ENCODE peak calls at places on chromosomes 11 and 22, in nine cellular contexts. One of them, this sample, is unnamed.

GRCh38 chr11:103842795-103843194 is 193.6 kb upstream of the DDI1 start:
- DNase-seq in GM23338: no peak
- DNase-seq in bronchial epithelial cell: no peak
- DNase-seq in HCT116: no peak
- DNase-seq in kidney: no peak
- DNase-seq in foreskin fibroblast: peak
- DNase-seq in upper lobe of right lung: no peak
- DNase-seq in lower leg skin: no peak
- DNase-seq in AG09309: peak
- DNase-seq in this sample: peak

GRCh38 chr11:2677127-2677526 is 22.7 kb downstream of the KCNQ1OT1 start:
- DNase-seq in foreskin fibroblast: no peak
- DNase-seq in AG09309: no peak
- DNase-seq in HCT116: no peak
- DNase-seq in upper lobe of right lung: no peak
- DNase-seq in lower leg skin: no peak
- DNase-seq in GM23338: no peak
- DNase-seq in kidney: no peak
- DNase-seq in bronchial epithelial cell: no peak
- DNase-seq in this sample: no peak

GRCh38 chr22:45413368-45414211 is at the start of the genes RIBC2 and SMC1B:
- DNase-seq in GM23338: peak
- DNase-seq in kidney: peak
- DNase-seq in lower leg skin: peak
- DNase-seq in bronchial epithelial cell: peak
- DNase-seq in upper lobe of right lung: peak
- DNase-seq in foreskin fibroblast: peak
- DNase-seq in AG09309: no peak
- DNase-seq in HCT116: peak
- DNase-seq in this sample: peak

GRCh38 chr22:44130076-44130711 is 50.5 kb upstream of the PARVG start:
- DNase-seq in AG09309: no peak
- DNase-seq in HCT116: no peak
- DNase-seq in bronchial epithelial cell: peak
- DNase-seq in lower leg skin: no peak
- DNase-seq in kidney: peak
- DNase-seq in GM23338: no peak
- DNase-seq in upper lobe of right lung: peak
- DNase-seq in foreskin fibroblast: no peak
- DNase-seq in this sample: no peak

GRCh38 chr11:127073621-127074020 is 73.1 kb upstream of the KIRREL3 start:
- DNase-seq in lower leg skin: no peak
- DNase-seq in bronchial epithelial cell: no peak
- DNase-seq in foreskin fibroblast: no peak
- DNase-seq in HCT116: no peak
- DNase-seq in kidney: no peak
- DNase-seq in GM23338: no peak
- DNase-seq in upper lobe of right lung: no peak
- DNase-seq in AG09309: no peak
- DNase-seq in this sample: no peak

GRCh38 chr11:78289547-78290292 is 101.0 kb downstream of the USP35 start:
- DNase-seq in AG09309: no peak
- DNase-seq in kidney: no peak
- DNase-seq in HCT116: no peak
- DNase-seq in foreskin fibroblast: no peak
- DNase-seq in bronchial epithelial cell: no peak
- DNase-seq in upper lobe of right lung: no peak
- DNase-seq in GM23338: no peak
- DNase-seq in lower leg skin: no peak
- DNase-seq in this sample: no peak

GRCh38 chr22:19386248-19386647 is 45.3 kb downstream of the HIRA start:
- DNase-seq in GM23338: no peak
- DNase-seq in foreskin fibroblast: no peak
- DNase-seq in AG09309: no peak
- DNase-seq in HCT116: no peak
- DNase-seq in bronchial epithelial cell: no peak
- DNase-seq in lower leg skin: no peak
- DNase-seq in upper lobe of right lung: no peak
- DNase-seq in kidney: no peak
- DNase-seq in this sample: no peak

GRCh38 chr22:49969751-49970527 is 9.4 kb downstream of the PIM3 start:
- DNase-seq in GM23338: no peak
- DNase-seq in AG09309: no peak
- DNase-seq in kidney: peak
- DNase-seq in upper lobe of right lung: peak
- DNase-seq in bronchial epithelial cell: no peak
- DNase-seq in lower leg skin: peak
- DNase-seq in HCT116: no peak
- DNase-seq in foreskin fibroblast: no peak
- DNase-seq in this sample: no peak

GRCh38 chr11:125517116-125517804 is 21.2 kb upstream of the FEZ1 start:
- DNase-seq in kidney: no peak
- DNase-seq in HCT116: no peak
- DNase-seq in foreskin fibroblast: peak
- DNase-seq in GM23338: peak
- DNase-seq in AG09309: peak
- DNase-seq in upper lobe of right lung: no peak
- DNase-seq in lower leg skin: no peak
- DNase-seq in bronchial epithelial cell: no peak
- DNase-seq in this sample: no peak

GRCh38 chr22:22932512-22932941 is 44.9 kb downstream of the IGLL5 start:
- DNase-seq in AG09309: no peak
- DNase-seq in HCT116: no peak
- DNase-seq in foreskin fibroblast: no peak
- DNase-seq in lower leg skin: no peak
- DNase-seq in kidney: peak
- DNase-seq in bronchial epithelial cell: no peak
- DNase-seq in GM23338: no peak
- DNase-seq in upper lobe of right lung: no peak
- DNase-seq in this sample: no peak

GRCh38 chr22:36068776-36069344 is 40.2 kb upstream of the RBFOX2 start:
- DNase-seq in bronchial epithelial cell: peak
- DNase-seq in AG09309: no peak
- DNase-seq in kidney: no peak
- DNase-seq in foreskin fibroblast: peak
- DNase-seq in upper lobe of right lung: no peak
- DNase-seq in HCT116: no peak
- DNase-seq in lower leg skin: no peak
- DNase-seq in GM23338: no peak
- DNase-seq in this sample: no peak

GRCh38 chr22:27810566-27810965 is 9.0 kb upstream of the MN1 start:
- DNase-seq in kidney: peak
- DNase-seq in lower leg skin: no peak
- DNase-seq in GM23338: no peak
- DNase-seq in AG09309: peak
- DNase-seq in upper lobe of right lung: no peak
- DNase-seq in HCT116: no peak
- DNase-seq in foreskin fibroblast: peak
- DNase-seq in bronchial epithelial cell: no peak
- DNase-seq in this sample: peak

GRCh38 chr22:27809700-27810365 is 8.3 kb upstream of the MN1 start:
- DNase-seq in bronchial epithelial cell: no peak
- DNase-seq in lower leg skin: no peak
- DNase-seq in foreskin fibroblast: no peak
- DNase-seq in upper lobe of right lung: no peak
- DNase-seq in AG09309: no peak
- DNase-seq in HCT116: no peak
- DNase-seq in GM23338: no peak
- DNase-seq in kidney: peak
- DNase-seq in this sample: no peak

GRCh38 chr22:27808730-27809129 is 7.2 kb upstream of the MN1 start:
- DNase-seq in foreskin fibroblast: no peak
- DNase-seq in lower leg skin: no peak
- DNase-seq in bronchial epithelial cell: no peak
- DNase-seq in upper lobe of right lung: no peak
- DNase-seq in AG09309: no peak
- DNase-seq in kidney: peak
- DNase-seq in GM23338: no peak
- DNase-seq in HCT116: no peak
- DNase-seq in this sample: no peak

GRCh38 chr22:27811778-27812177 is 10.2 kb upstream of the MN1 start:
- DNase-seq in lower leg skin: no peak
- DNase-seq in bronchial epithelial cell: no peak
- DNase-seq in GM23338: no peak
- DNase-seq in foreskin fibroblast: no peak
- DNase-seq in HCT116: no peak
- DNase-seq in upper lobe of right lung: no peak
- DNase-seq in AG09309: no peak
- DNase-seq in kidney: no peak
- DNase-seq in this sample: no peak

DNA sequence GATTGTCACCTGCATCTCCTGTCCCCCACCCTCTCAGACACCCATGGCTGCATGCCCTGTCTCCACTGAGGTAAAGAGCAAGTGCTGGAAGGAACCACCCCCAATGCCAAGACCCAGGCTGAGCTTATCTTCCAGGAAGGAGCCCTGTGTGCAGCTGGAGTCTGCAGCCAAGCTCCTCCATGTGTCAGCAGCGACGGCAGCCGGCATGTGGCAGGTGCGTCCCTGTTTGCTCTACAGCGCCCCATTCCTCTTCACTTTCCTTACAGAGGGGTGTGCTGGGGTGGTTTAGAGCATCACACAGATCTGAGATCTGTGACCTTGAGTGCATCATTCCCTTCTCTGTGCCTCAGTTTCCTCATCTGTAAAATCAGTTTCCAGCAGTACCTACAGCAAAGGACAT is 7.7 kb upstream of the MN1 start:
- DNase-seq in bronchial epithelial cell: no peak
- DNase-seq in HCT116: no peak
- DNase-seq in kidney: peak
- DNase-seq in upper lobe of right lung: no peak
- DNase-seq in lower leg skin: no peak
- DNase-seq in GM23338: no peak
- DNase-seq in AG09309: no peak
- DNase-seq in foreskin fibroblast: no peak
- DNase-seq in this sample: no peak
- TF ChIP-seq CTCF in bronchial epithelial cell: no peak
- TF ChIP-seq CTCF in HCT116: no peak
- TF ChIP-seq CTCF in kidney: no peak
- TF ChIP-seq CTCF in upper lobe of right lung: no peak
- TF ChIP-seq CTCF in lower leg skin: no peak
- TF ChIP-seq CTCF in GM23338: no peak
- TF ChIP-seq CTCF in AG09309: no peak
- TF ChIP-seq CTCF in foreskin fibroblast: no peak
- TF ChIP-seq CTCF in this sample: no peak

GRCh38 chr11:17475666-17476316 is 854 bp downstream of the ABCC8 start:
- DNase-seq in upper lobe of right lung: no peak
- DNase-seq in HCT116: no peak
- DNase-seq in foreskin fibroblast: no peak
- DNase-seq in kidney: no peak
- DNase-seq in lower leg skin: no peak
- DNase-seq in bronchial epithelial cell: no peak
- DNase-seq in GM23338: peak
- DNase-seq in AG09309: no peak
- DNase-seq in this sample: no peak
- H3K4me3 ChIP-seq in upper lobe of right lung: peak
- H3K4me3 ChIP-seq in HCT116: no peak
- H3K4me3 ChIP-seq in foreskin fibroblast: no peak
- H3K4me3 ChIP-seq in kidney: peak
- H3K4me3 ChIP-seq in lower leg skin: no peak
- H3K4me3 ChIP-seq in bronchial epithelial cell: no peak
- H3K4me3 ChIP-seq in GM23338: peak
- H3K4me3 ChIP-seq in AG09309: no peak
- H3K4me3 ChIP-seq in this sample: no peak

GRCh38 chr11:70158201-70158600 is 44.9 kb upstream of the FADD start:
- DNase-seq in lower leg skin: no peak
- DNase-seq in upper lobe of right lung: no peak
- DNase-seq in bronchial epithelial cell: no peak
- DNase-seq in kidney: no peak
- DNase-seq in AG09309: no peak
- DNase-seq in HCT116: peak
- DNase-seq in GM23338: peak
- DNase-seq in foreskin fibroblast: no peak
- DNase-seq in this sample: no peak
- TF ChIP-seq CTCF in lower leg skin: no peak
- TF ChIP-seq CTCF in upper lobe of right lung: no peak
- TF ChIP-seq CTCF in bronchial epithelial cell: peak
- TF ChIP-seq CTCF in kidney: no peak
- TF ChIP-seq CTCF in AG09309: peak
- TF ChIP-seq CTCF in HCT116: peak
- TF ChIP-seq CTCF in GM23338: peak
- TF ChIP-seq CTCF in foreskin fibroblast: no peak
- TF ChIP-seq CTCF in this sample: peak

GRCh38 chr11:5625281-5625680 is 480 bp downstream of the TRIM34 start:
- DNase-seq in lower leg skin: no peak
- DNase-seq in HCT116: no peak
- DNase-seq in AG09309: no peak
- DNase-seq in GM23338: no peak
- DNase-seq in kidney: no peak
- DNase-seq in foreskin fibroblast: no peak
- DNase-seq in upper lobe of right lung: no peak
- DNase-seq in bronchial epithelial cell: no peak
- DNase-seq in this sample: no peak
- H3K4me3 ChIP-seq in lower leg skin: peak
- H3K4me3 ChIP-seq in HCT116: peak
- H3K4me3 ChIP-seq in AG09309: peak
- H3K4me3 ChIP-seq in GM23338: no peak
- H3K4me3 ChIP-seq in kidney: peak
- H3K4me3 ChIP-seq in foreskin fibroblast: peak
- H3K4me3 ChIP-seq in upper lobe of right lung: peak
- H3K4me3 ChIP-seq in bronchial epithelial cell: peak
- H3K4me3 ChIP-seq in this sample: peak

GRCh38 chr11:72078477-72078876 is 1.9 kb downstream of the NUMA1 start:
- DNase-seq in HCT116: no peak
- DNase-seq in kidney: no peak
- DNase-seq in AG09309: no peak
- DNase-seq in bronchial epithelial cell: peak
- DNase-seq in GM23338: no peak
- DNase-seq in upper lobe of right lung: no peak
- DNase-seq in foreskin fibroblast: no peak
- DNase-seq in lower leg skin: no peak
- DNase-seq in this sample: no peak
- TF ChIP-seq CTCF in HCT116: no peak
- TF ChIP-seq CTCF in kidney: no peak
- TF ChIP-seq CTCF in AG09309: no peak
- TF ChIP-seq CTCF in bronchial epithelial cell: no peak
- TF ChIP-seq CTCF in GM23338: no peak
- TF ChIP-seq CTCF in upper lobe of right lung: no peak
- TF ChIP-seq CTCF in foreskin fibroblast: no peak
- TF ChIP-seq CTCF in lower leg skin: no peak
- TF ChIP-seq CTCF in this sample: no peak

GRCh38 chr11:64566915-64567882 is 23.8 kb upstream of the SLC22A12 start:
- DNase-seq in upper lobe of right lung: peak
- DNase-seq in kidney: peak
- DNase-seq in foreskin fibroblast: no peak
- DNase-seq in lower leg skin: no peak
- DNase-seq in bronchial epithelial cell: no peak
- DNase-seq in AG09309: no peak
- DNase-seq in HCT116: no peak
- DNase-seq in GM23338: no peak
- DNase-seq in this sample: no peak
- H3K4me3 ChIP-seq in upper lobe of right lung: no peak
- H3K4me3 ChIP-seq in kidney: no peak
- H3K4me3 ChIP-seq in foreskin fibroblast: no peak
- H3K4me3 ChIP-seq in lower leg skin: no peak
- H3K4me3 ChIP-seq in bronchial epithelial cell: no peak
- H3K4me3 ChIP-seq in AG09309: no peak
- H3K4me3 ChIP-seq in HCT116: peak
- H3K4me3 ChIP-seq in GM23338: peak
- H3K4me3 ChIP-seq in this sample: no peak

DNA sequence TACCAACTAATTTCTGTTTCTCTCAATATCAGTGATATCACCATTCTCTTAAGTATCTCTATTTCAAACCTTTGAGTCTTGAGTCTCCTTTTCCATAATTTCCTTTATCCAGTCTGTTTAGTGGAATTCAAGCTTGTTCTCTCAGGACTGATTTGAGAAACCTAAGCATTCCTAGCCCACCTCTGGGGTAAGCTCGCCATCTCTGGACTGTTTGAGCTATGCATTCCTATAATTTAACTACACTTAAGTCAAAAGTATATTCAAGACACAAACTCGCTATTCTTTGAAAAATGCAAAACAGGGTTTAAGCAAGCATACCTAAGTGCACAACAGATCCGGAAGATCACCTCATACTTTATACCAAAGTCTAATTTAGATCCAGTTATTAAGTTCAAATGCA is 2.1 kb upstream of the DLAT start:
- DNase-seq in lower leg skin: no peak
- DNase-seq in AG09309: no peak
- DNase-seq in foreskin fibroblast: no peak
- DNase-seq in kidney: no peak
- DNase-seq in upper lobe of right lung: no peak
- DNase-seq in bronchial epithelial cell: no peak
- DNase-seq in GM23338: peak
- DNase-seq in HCT116: no peak
- DNase-seq in this sample: no peak
- TF ChIP-seq CTCF in lower leg skin: no peak
- TF ChIP-seq CTCF in AG09309: no peak
- TF ChIP-seq CTCF in foreskin fibroblast: no peak
- TF ChIP-seq CTCF in kidney: no peak
- TF ChIP-seq CTCF in upper lobe of right lung: no peak
- TF ChIP-seq CTCF in bronchial epithelial cell: no peak
- TF ChIP-seq CTCF in GM23338: peak
- TF ChIP-seq CTCF in HCT116: no peak
- TF ChIP-seq CTCF in this sample: no peak

This sample was measured in BJ.